ENCODE peak calls at places on chromosome 3, in nine cellular contexts. K is PC-9, M is heart right ventricle, J is psoas muscle, I is IMR-90, B is upper lobe of left lung, F is substantia nigra, V is GM23248, Z is ovary. E is an unnamed sample.

GRCh38 chr3:121658716-121659435 is 1.8 kb downstream of the HCLS1 start:
- DNase-seq in K (no peak), M (no peak), J (no peak), I (no peak), B (no peak), F (no peak), V (no peak), Z (no peak), E (no peak)

GRCh38 chr3:31361391-31362273 is 171.1 kb upstream of the STT3B start:
- DNase-seq in K (no peak), M (no peak), J (no peak), I (peak; percentile 86), B (no peak), F (no peak), V (peak; percentile 81), Z (no peak), E (no peak)

GRCh38 chr3:61530355-61530754 is 31.0 kb upstream of the PTPRG start:
- DNase-seq in K (peak; percentile 10), M (peak; percentile 23), J (no peak), I (peak; percentile 28), B (no peak), F (no peak), V (peak; percentile 41), Z (no peak), E (no peak)

GRCh38 chr3:38636464-38636863 is 13.0 kb downstream of the SCN5A start:
- DNase-seq in K (peak; percentile 37), M (no peak), J (no peak), I (no peak), B (no peak), F (no peak), V (no peak), Z (no peak), E (no peak)

GRCh38 chr3:61985020-61985419 is 388.3 kb downstream of the FEZF2 start:
- DNase-seq in K (no peak), M (no peak), J (no peak), I (peak; percentile 82), B (no peak), F (no peak), V (peak; percentile 65), Z (no peak), E (no peak)

GRCh38 chr3:171169443-171169842 is 142.9 kb upstream of the SLC2A2 start:
- DNase-seq in K (no peak), M (no peak), J (no peak), I (no peak), B (no peak), F (no peak), V (no peak), Z (no peak), E (no peak)

GRCh38 chr3:81816473-81817260 is 55.2 kb upstream of the GBE1 start:
- DNase-seq in K (no peak), M (no peak), J (no peak), I (peak; percentile 0), B (no peak), F (no peak), V (peak; percentile 34), Z (no peak), E (no peak)

GRCh38 chr3:31275038-31275562 is 257.6 kb upstream of the STT3B start:
- DNase-seq in K (peak; percentile 29), M (no peak), J (no peak), I (peak; percentile 64), B (peak; percentile 37), F (no peak), V (peak; percentile 72), Z (peak; percentile 40), E (no peak)

GRCh38 chr3:58490860-58491501 is 915 bp upstream of the KCTD6 start:
- DNase-seq in K (peak; percentile 37), M (no peak), J (peak; percentile 28), I (no peak), B (no peak), F (peak; percentile 60), V (no peak), Z (peak; percentile 37), E (no peak)

GRCh38 chr3:114673481-114673880 is 379.7 kb downstream of the TIGIT start:
- DNase-seq in K (no peak), M (no peak), J (no peak), I (no peak), B (no peak), F (no peak), V (no peak), Z (no peak), E (no peak)

GRCh38 chr3:4735243-4735642 is 242.1 kb downstream of the ITPR1 start:
- DNase-seq in K (no peak), M (no peak), J (no peak), I (no peak), B (no peak), F (no peak), V (no peak), Z (no peak), E (no peak)
- H3K27ac ChIP-seq in K (peak overlapping the region; percentile 92), M (no peak overlapping the region), J (no peak overlapping the region), I (no peak overlapping the region), B (peak overlapping the region; percentile 74), F (no peak overlapping the region), V (no peak overlapping the region), Z (no peak overlapping the region), E (no peak overlapping the region)

GRCh38 chr3:186815490-186815889 is 9.2 kb upstream of the RFC4 start:
- DNase-seq in K (no peak), M (no peak), J (no peak), I (peak; percentile 68), B (no peak), F (no peak), V (peak; percentile 60), Z (no peak), E (no peak)
- H3K27ac ChIP-seq in K (no peak overlapping the region), M (no peak overlapping the region), J (no peak overlapping the region), I (no peak overlapping the region), B (no peak overlapping the region), F (no peak overlapping the region), V (no peak overlapping the region), Z (no peak overlapping the region), E (no peak overlapping the region)

GRCh38 chr3:100650651-100651611 is 41.5 kb downstream of the ADGRG7 start:
- DNase-seq in K (no peak), M (no peak), J (no peak), I (peak; percentile 54), B (no peak), F (no peak), V (peak; percentile 89), Z (no peak), E (no peak)
- H3K27ac ChIP-seq in K (peak overlapping the region; percentile 52), M (peak overlapping the region; percentile 54), J (no peak overlapping the region), I (no peak overlapping the region), B (no peak overlapping the region), F (no peak overlapping the region), V (peak overlapping the region; percentile 45), Z (no peak overlapping the region), E (no peak overlapping the region)

GRCh38 chr3:36635731-36636130 is 128.6 kb downstream of the DCLK3 start:
- DNase-seq in K (no peak), M (no peak), J (no peak), I (peak; percentile 26), B (no peak), F (no peak), V (peak; percentile 59), Z (no peak), E (no peak)
- H3K27ac ChIP-seq in K (peak overlapping the region; percentile 4), M (no peak overlapping the region), J (no peak overlapping the region), I (no peak overlapping the region), B (no peak overlapping the region), F (no peak overlapping the region), V (no peak overlapping the region), Z (no peak overlapping the region), E (no peak overlapping the region)

GRCh38 chr3:100531093-100531492 is 38.7 kb downstream of the TMEM45A start:
- DNase-seq in K (no peak), M (no peak), J (no peak), I (no peak), B (no peak), F (no peak), V (no peak), Z (no peak), E (no peak)
- H3K27ac ChIP-seq in K (no peak overlapping the region), M (no peak overlapping the region), J (no peak overlapping the region), I (no peak overlapping the region), B (no peak overlapping the region), F (no peak overlapping the region), V (no peak overlapping the region), Z (no peak overlapping the region), E (no peak overlapping the region)

GRCh38 chr3:53027254-53027844 is 18.5 kb downstream of the SFMBT1 start:
- DNase-seq in K (no peak), M (no peak), J (no peak), I (no peak), B (no peak), F (no peak), V (no peak), Z (no peak), E (no peak)
- H3K27ac ChIP-seq in K (no peak overlapping the region), M (peak overlapping the region; percentile 28), J (no peak overlapping the region), I (no peak overlapping the region), B (no peak overlapping the region), F (no peak overlapping the region), V (no peak overlapping the region), Z (no peak overlapping the region), E (no peak overlapping the region)

E was measured in caudate nucleus.